ENCODE peak calls at places on chromosome 12, in eight cellular contexts. E, I, Y, J, M, X, V and P are unnamed samples.

GRCh38 chr12:94872007-94872653 is 131.4 kb downstream of the NDUFA12 start:
- DNase-seq in E (no peak), I (no peak), Y (no peak), J (no peak), M (no peak), X (no peak), V (no peak), P (no peak)

GRCh38 chr12:52314511-52314910 is 6.7 kb downstream of the KRT83 start:
- DNase-seq in E (no peak), I (no peak), Y (no peak), J (no peak), M (no peak), X (no peak), V (no peak), P (no peak)

GRCh38 chr12:94147377-94147990 is 893 bp upstream of the PLXNC1 start:
- DNase-seq in E (peak), I (no peak), Y (no peak), J (no peak), M (no peak), X (no peak), V (no peak), P (no peak)

GRCh38 chr12:121801601-121802484 is 2.0 kb upstream of the SETD1B start:
- DNase-seq in E (peak), I (no peak), Y (no peak), J (no peak), M (peak), X (no peak), V (no peak), P (peak)

GRCh38 chr12:48717252-48717695 is 767 bp upstream of the CCNT1 start:
- DNase-seq in E (peak), I (no peak), Y (no peak), J (no peak), M (no peak), X (no peak), V (no peak), P (peak)

GRCh38 chr12:3170423-3171194 is 93.4 kb downstream of the TSPAN9 start:
- DNase-seq in E (no peak), I (no peak), Y (no peak), J (no peak), M (no peak), X (no peak), V (peak), P (no peak)

GRCh38 chr12:843609-844008 is 91.2 kb downstream of the WNK1 start:
- DNase-seq in E (no peak), I (no peak), Y (no peak), J (no peak), M (no peak), X (no peak), V (no peak), P (no peak)

GRCh38 chr12:89126712-89127111 is 225.6 kb downstream of the DUSP6 start:
- DNase-seq in E (no peak), I (no peak), Y (no peak), J (no peak), M (no peak), X (no peak), V (no peak), P (no peak)

GRCh38 chr12:52191841-52192791 is at the start of gene KRT80:
- DNase-seq in E (no peak), I (no peak), Y (peak), J (peak), M (peak), X (no peak), V (peak), P (no peak)

GRCh38 chr12:57609091-57609780 is 2.0 kb upstream of the ARHGEF25 start:
- DNase-seq in E (no peak), I (no peak), Y (no peak), J (no peak), M (no peak), X (no peak), V (no peak), P (no peak)

GRCh38 chr12:82625523-82625922 is 61.2 kb upstream of the TMTC2 start:
- DNase-seq in E (no peak), I (no peak), Y (no peak), J (no peak), M (no peak), X (no peak), V (no peak), P (no peak)

GRCh38 chr12:130160711-130161231 is 1.5 kb upstream of the FZD10 start:
- DNase-seq in E (no peak), I (no peak), Y (no peak), J (peak), M (no peak), X (no peak), V (no peak), P (no peak)

GRCh38 chr12:125775507-125775906 is 710.3 kb downstream of the AACS start:
- DNase-seq in E (no peak), I (no peak), Y (no peak), J (no peak), M (no peak), X (no peak), V (no peak), P (no peak)

GRCh38 chr12:121917950-121918678 is at the start of gene CFAP251:
- DNase-seq in E (peak), I (peak), Y (peak), J (peak), M (no peak), X (peak), V (no peak), P (peak)

GRCh38 chr12:21559855-21560569 is 33.9 kb downstream of the SPX start:
- DNase-seq in E (no peak), I (no peak), Y (no peak), J (no peak), M (no peak), X (no peak), V (no peak), P (no peak)

GRCh38 chr12:111171334-111171733 is 197.6 kb downstream of the PHETA1 start:
- DNase-seq in E (no peak), I (no peak), Y (no peak), J (no peak), M (no peak), X (no peak), V (no peak), P (no peak)

GRCh38 chr12:120708646-120709045 is 1.6 kb upstream of the UNC119B start:
- DNase-seq in E (no peak), I (no peak), Y (no peak), J (no peak), M (no peak), X (no peak), V (no peak), P (peak)

GRCh38 chr12:94140556-94140955 is 7.8 kb upstream of the PLXNC1 start:
- DNase-seq in E (peak), I (peak), Y (no peak), J (no peak), M (no peak), X (no peak), V (no peak), P (peak)

GRCh38 chr12:107287436-107288413 is 194.4 kb upstream of the CRY1 start:
- DNase-seq in E (no peak), I (no peak), Y (no peak), J (no peak), M (no peak), X (no peak), V (no peak), P (no peak)

GRCh38 chr12:113680868-113681267 is 209.2 kb upstream of the LHX5 start:
- DNase-seq in E (no peak), I (no peak), Y (no peak), J (no peak), M (no peak), X (no peak), V (no peak), P (no peak)

GRCh38 chr12:39824505-39825198 is 205.0 kb upstream of the ABCD2 start:
- DNase-seq in E (no peak), I (no peak), Y (no peak), J (no peak), M (no peak), X (no peak), V (no peak), P (no peak)